ENCODE peak calls at places on chromosomes 16 and 17, in seven cellular contexts. L is activated B cell treated with CpG ODN at 0.5 μM for 24 hours, J is ovary, C is endothelial cell, K is HCT116, H is tibial artery, S is lower leg skin. O is an unnamed sample.

GRCh38 chr17:77882481-77883212 is 75.9 kb upstream of the TNRC6C start:
- DNase-seq in L (peak), J (no peak), C (no peak), K (no peak), H (peak), S (no peak), O (peak)

GRCh38 chr17:71713846-71714245 is 407.0 kb upstream of the SOX9 start:
- DNase-seq in L (no peak), J (no peak), C (no peak), K (no peak), H (no peak), S (no peak), O (no peak)

GRCh38 chr17:27764589-27764988 is 35.7 kb downstream of the NOS2 start:
- DNase-seq in L (no peak), J (no peak), C (no peak), K (no peak), H (no peak), S (no peak), O (no peak)

GRCh38 chr16:1614226-1615102 is 2.3 kb downstream of the CRAMP1 start:
- DNase-seq in L (peak), J (peak), C (peak), K (no peak), H (no peak), S (no peak), O (no peak)

GRCh38 chr17:78041401-78042179 is 83.1 kb downstream of the TNRC6C start:
- DNase-seq in L (no peak), J (no peak), C (no peak), K (no peak), H (no peak), S (no peak), O (no peak)

GRCh38 chr16:84357191-84357651 is 11.1 kb upstream of the ATP2C2 start:
- DNase-seq in L (no peak), J (no peak), C (no peak), K (no peak), H (no peak), S (no peak), O (no peak)

GRCh38 chr16:49362230-49362629 is 11.4 kb upstream of the C16orf78 start:
- DNase-seq in L (no peak), J (no peak), C (no peak), K (no peak), H (no peak), S (no peak), O (no peak)

GRCh38 chr17:76529224-76529642 is 8.3 kb downstream of the CYGB start:
- DNase-seq in L (no peak), J (peak), C (no peak), K (no peak), H (peak), S (peak), O (no peak)

GRCh38 chr16:10878644-10879498 is 1.9 kb downstream of the CIITA start:
- DNase-seq in L (peak), J (no peak), C (peak), K (no peak), H (peak), S (no peak), O (peak)

GRCh38 chr17:3659541-3660111 is 8.8 kb downstream of the TAX1BP3 start:
- DNase-seq in L (no peak), J (peak), C (no peak), K (no peak), H (peak), S (peak), O (peak)

GRCh38 chr16:52578007-52578828 is 31.3 kb upstream of the TOX3 start:
- DNase-seq in L (no peak), J (no peak), C (no peak), K (no peak), H (no peak), S (no peak), O (no peak)

GRCh38 chr16:77442078-77442477 is 7.2 kb upstream of the ADAMTS18 start:
- DNase-seq in L (no peak), J (no peak), C (no peak), K (no peak), H (no peak), S (no peak), O (no peak)

GRCh38 chr17:35170968-35171771 is 23.0 kb downstream of the SLC35G3 start:
- DNase-seq in L (no peak), J (no peak), C (no peak), K (no peak), H (no peak), S (no peak), O (no peak)

GRCh38 chr16:11257131-11257938 is 1.3 kb upstream of the SOCS1 start:
- DNase-seq in L (peak), J (peak), C (peak), K (peak), H (peak), S (peak), O (no peak)

DNA sequence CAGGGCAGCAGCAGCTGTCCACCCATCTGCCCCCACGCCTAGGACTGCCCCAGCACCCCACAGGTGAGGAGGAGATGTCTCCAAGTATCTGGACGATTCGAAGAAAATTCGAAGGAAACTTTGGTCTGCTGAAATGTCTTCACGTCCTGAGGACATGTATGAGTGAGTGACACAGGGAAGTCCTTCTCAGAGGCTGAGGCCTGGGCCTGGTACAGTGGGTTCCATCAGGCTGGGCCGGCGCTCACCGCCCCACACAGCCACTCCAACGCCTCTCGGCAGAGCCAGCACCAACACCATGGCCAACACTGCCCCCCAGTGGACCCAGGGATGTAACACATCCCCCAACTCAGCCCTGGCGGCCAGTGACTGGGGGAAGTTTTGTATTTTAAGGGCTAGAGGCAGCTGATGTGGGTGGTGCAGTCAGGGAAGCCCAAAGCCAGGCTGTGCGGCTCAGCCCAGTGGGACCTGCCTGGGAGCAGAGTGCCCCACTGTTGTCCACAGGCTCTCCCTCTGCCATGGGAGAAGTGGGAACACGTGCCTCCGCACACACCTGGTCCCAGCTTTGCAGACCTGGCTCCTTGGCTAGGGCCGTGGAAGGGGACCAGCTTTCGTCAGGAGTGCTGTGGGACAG is 55.8 kb upstream of the FASN start:
- DNase-seq in L (peak), J (peak), C (peak), K (peak), H (peak), S (peak), O (peak)
- TF ChIP-seq CTCF in L (no peak), J (peak), C (peak), K (peak), H (peak), S (no peak), O (no peak)

DNA sequence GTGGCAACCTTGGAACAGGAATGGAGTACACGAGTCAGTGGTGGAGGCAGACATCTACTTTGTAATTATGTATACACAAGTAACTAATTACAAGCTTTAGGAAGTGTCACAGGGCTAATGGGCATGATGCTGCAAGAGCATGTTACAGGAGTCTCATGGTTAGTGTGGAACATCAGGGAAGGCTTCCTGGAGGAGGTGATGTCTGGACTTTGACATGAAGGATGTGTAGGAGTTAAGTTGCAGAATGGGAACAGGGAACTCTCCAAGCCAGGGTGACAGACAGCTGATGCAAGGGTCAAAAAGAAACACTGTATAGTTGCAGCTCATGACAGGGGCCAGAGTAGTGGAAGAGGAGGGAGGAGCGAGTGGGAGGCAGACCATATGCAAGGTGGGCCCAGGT is 483.8 kb upstream of the EEF2KMT start:
- DNase-seq in L (no peak), J (no peak), C (no peak), K (no peak), H (no peak), S (no peak), O (no peak)
- TF ChIP-seq CTCF in L (no peak), J (no peak), C (no peak), K (no peak), H (no peak), S (no peak), O (no peak)

GRCh38 chr17:42617956-42618431 is 8.5 kb downstream of the TUBG1 start:
- DNase-seq in L (no peak), J (no peak), C (no peak), K (no peak), H (no peak), S (no peak), O (no peak)
- TF ChIP-seq CTCF in L (no peak), J (no peak), C (no peak), K (no peak), H (no peak), S (no peak), O (no peak)

DNA sequence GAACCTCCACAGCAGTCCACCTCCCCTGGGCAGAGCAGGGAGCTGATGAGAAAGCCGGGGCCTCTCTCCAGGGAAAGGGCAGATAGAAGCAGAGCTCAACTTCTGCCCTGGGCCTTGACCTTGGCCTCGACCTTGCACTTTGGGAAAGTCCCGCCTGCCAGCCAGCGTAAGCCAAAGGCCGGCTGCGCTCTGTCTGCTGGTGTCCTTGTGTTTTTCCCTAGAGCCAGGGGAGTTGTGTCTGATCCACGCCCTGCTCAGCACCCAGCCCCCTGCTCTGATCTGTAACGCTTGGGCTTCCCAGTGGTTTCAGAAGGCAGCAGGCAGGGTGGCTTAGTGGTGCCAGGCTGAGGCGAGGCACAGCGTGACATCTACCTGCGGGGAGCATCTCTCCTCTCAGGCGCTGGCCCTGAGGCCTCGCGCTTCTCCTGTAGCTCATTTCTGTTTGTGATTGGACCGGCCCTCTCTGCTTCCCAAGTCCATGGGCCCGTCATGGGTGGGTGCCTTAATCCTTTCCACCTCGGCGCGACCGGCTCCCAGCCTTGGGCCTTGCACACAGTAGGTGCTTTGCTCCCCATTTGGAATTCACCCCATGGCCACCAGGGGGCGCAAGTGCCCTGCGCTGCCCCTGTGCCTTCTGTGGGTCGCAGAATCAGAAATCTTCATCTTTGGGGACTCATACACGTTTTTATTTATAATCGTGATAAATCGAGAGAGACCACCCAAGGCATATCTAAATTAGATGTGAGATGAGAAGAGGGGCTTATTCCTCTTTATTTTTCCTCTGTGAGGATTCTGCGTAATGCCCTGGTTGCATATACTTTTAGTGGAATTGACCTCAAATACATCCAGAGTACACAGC is 24.2 kb downstream of the SGSH start:
- DNase-seq in L (peak), J (no peak), C (peak), K (no peak), H (no peak), S (no peak), O (no peak)
- TF ChIP-seq CTCF in L (peak), J (peak), C (peak), K (peak), H (peak), S (no peak), O (peak)

GRCh38 chr17:75404739-75405364 is 626 bp downstream of the GRB2 start:
- DNase-seq in L (peak), J (peak), C (peak), K (no peak), H (no peak), S (no peak), O (no peak)
- TF ChIP-seq CTCF in L (no peak), J (no peak), C (no peak), K (no peak), H (no peak), S (no peak), O (no peak)

GRCh38 chr16:72939247-72939646 is 108.7 kb downstream of the ZFHX3 start:
- DNase-seq in L (no peak), J (peak), C (no peak), K (no peak), H (peak), S (peak), O (no peak)
- TF ChIP-seq CTCF in L (no peak), J (no peak), C (no peak), K (no peak), H (peak), S (no peak), O (no peak)

O was measured in omental fat pad.